ENCODE peak calls at places on chromosome X, in eight cellular contexts. X is ELF-1, I is A172, U is KBM-7, G is T-cell, T is GM20000, K is EH, R is type B pancreatic cell. S is an unnamed sample.

GRCh38 chrX:10483191-10483808 is 137.1 kb downstream of the MID1 start:
- DNase-seq in X (peak), I (no peak), U (no peak), G (no peak), T (no peak), K (peak), R (no peak), S (no peak)

GRCh38 chrX:67585401-67585800 is 41.6 kb downstream of the AR start:
- DNase-seq in X (no peak), I (no peak), U (no peak), G (no peak), T (no peak), K (no peak), R (no peak), S (no peak)

GRCh38 chrX:134374294-134374693 is 85.7 kb upstream of the HPRT1 start:
- DNase-seq in X (no peak), I (no peak), U (peak), G (no peak), T (no peak), K (no peak), R (no peak), S (no peak)

GRCh38 chrX:65668362-65669310 is 1.2 kb downstream of the MSN start:
- DNase-seq in X (peak), I (peak), U (peak), G (peak), T (peak), K (peak), R (no peak), S (no peak)

GRCh38 chrX:72402614-72403013 is 96.9 kb upstream of the CITED1 start:
- DNase-seq in X (no peak), I (no peak), U (no peak), G (no peak), T (no peak), K (no peak), R (no peak), S (no peak)

GRCh38 chrX:153651540-153652079 is 4.6 kb downstream of the DUSP9 start:
- DNase-seq in X (no peak), I (no peak), U (peak), G (no peak), T (peak), K (peak), R (no peak), S (no peak)

GRCh38 chrX:111338095-111338698 is 67.9 kb upstream of the CAPN6 start:
- DNase-seq in X (no peak), I (no peak), U (no peak), G (no peak), T (no peak), K (no peak), R (no peak), S (no peak)

GRCh38 chrX:56764153-56764974 is 35.3 kb downstream of the NBDY start:
- DNase-seq in X (peak), I (peak), U (peak), G (peak), T (peak), K (peak), R (peak), S (peak)

GRCh38 chrX:1316527-1316926 is 20.1 kb upstream of the IL3RA start:
- DNase-seq in X (no peak), I (peak), U (peak), G (peak), T (no peak), K (no peak), R (no peak), S (no peak)

GRCh38 chrX:107672955-107673378 is 44.7 kb downstream of the PRPS1 start:
- DNase-seq in X (peak), I (peak), U (peak), G (peak), T (peak), K (peak), R (no peak), S (peak)

GRCh38 chrX:132809581-132809980 is 148.8 kb downstream of the HS6ST2 start:
- DNase-seq in X (no peak), I (no peak), U (no peak), G (no peak), T (no peak), K (no peak), R (no peak), S (no peak)

GRCh38 chrX:154800508-154801207 is 4.6 kb downstream of the MPP1 start:
- DNase-seq in X (no peak), I (no peak), U (peak), G (no peak), T (no peak), K (no peak), R (no peak), S (no peak)

GRCh38 chrX:13759152-13759718 is 24.7 kb downstream of the OFD1 start:
- DNase-seq in X (no peak), I (no peak), U (peak), G (no peak), T (peak), K (no peak), R (no peak), S (no peak)

GRCh38 chrX:2252331-2253065 is 248.3 kb downstream of the DHRSX start:
- DNase-seq in X (no peak), I (no peak), U (no peak), G (no peak), T (no peak), K (no peak), R (no peak), S (no peak)

GRCh38 chrX:119753639-119754257 is 4.6 kb upstream of the SOWAHD start:
- DNase-seq in X (peak), I (no peak), U (peak), G (peak), T (peak), K (peak), R (no peak), S (no peak)

GRCh38 chrX:153723351-153724251 is 586 bp downstream of the BCAP31 start:
- DNase-seq in X (peak), I (peak), U (peak), G (peak), T (peak), K (peak), R (peak), S (no peak)

GRCh38 chrX:153740631-153741222 is 16.1 kb downstream of the ABCD1 start:
- DNase-seq in X (no peak), I (no peak), U (no peak), G (no peak), T (no peak), K (no peak), R (no peak), S (no peak)

GRCh38 chrX:133373366-133374079 is 41.8 kb downstream of the GPC4 start:
- DNase-seq in X (no peak), I (no peak), U (no peak), G (no peak), T (no peak), K (no peak), R (no peak), S (no peak)

GRCh38 chrX:45479835-45480422 is 279.3 kb upstream of the DIPK2B start:
- DNase-seq in X (peak), I (peak), U (no peak), G (no peak), T (no peak), K (peak), R (no peak), S (no peak)

GRCh38 chrX:150352114-150352513 is 11.0 kb upstream of the MAMLD1 start:
- DNase-seq in X (no peak), I (peak), U (no peak), G (no peak), T (no peak), K (peak), R (no peak), S (no peak)

GRCh38 chrX:47169273-47169672 is 24.3 kb downstream of the RBM10 start:
- DNase-seq in X (no peak), I (no peak), U (no peak), G (no peak), T (no peak), K (no peak), R (no peak), S (no peak)

GRCh38 chrX:78106651-78106986 is 2.6 kb downstream of the PGK1 start:
- DNase-seq in X (no peak), I (no peak), U (peak), G (no peak), T (no peak), K (no peak), R (no peak), S (no peak)

GRCh38 chrX:81957900-81958545 is 756.1 kb downstream of the SH3BGRL start:
- DNase-seq in X (peak), I (no peak), U (peak), G (no peak), T (peak), K (no peak), R (no peak), S (no peak)

GRCh38 chrX:109920325-109920724 is 82.6 kb upstream of the TMEM164 start:
- DNase-seq in X (no peak), I (no peak), U (no peak), G (no peak), T (no peak), K (no peak), R (no peak), S (no peak)